ENCODE peak calls at places on chromosomes 12 and 14, in eight cellular contexts. X, L, Z, O, E, K, H and T are unnamed samples.
A peak's percentile ranks its signal among the peaks of the same experiment; 100 is the strongest.

GRCh38 chr12:124536613-124537012 is 30.8 kb downstream of the NCOR2 start:
- DNase-seq in X (no peak), L (no peak), Z (no peak), O (no peak), E (no peak), K (no peak), H (no peak), T (no peak)

GRCh38 chr12:67151891-67152290 is 117.3 kb upstream of the CAND1 start:
- DNase-seq in X (no peak), L (no peak), Z (no peak), O (no peak), E (no peak), K (no peak), H (no peak), T (no peak)

GRCh38 chr14:83975435-83976222 is 1554.3 kb upstream of the FLRT2 start:
- DNase-seq in X (peak; percentile 15), L (no peak), Z (no peak), O (no peak), E (no peak), K (no peak), H (no peak), T (no peak)

GRCh38 chr14:34489324-34489723 is 27.3 kb upstream of the SPTSSA start:
- DNase-seq in X (no peak), L (no peak), Z (no peak), O (no peak), E (no peak), K (no peak), H (no peak), T (no peak)

GRCh38 chr12:57515934-57516541 is 4.3 kb downstream of the DDIT3 start:
- DNase-seq in X (no peak), L (no peak), Z (no peak), O (no peak), E (no peak), K (no peak), H (no peak), T (no peak)

GRCh38 chr12:19338405-19338804 is 100.9 kb upstream of the AEBP2 start:
- DNase-seq in X (no peak), L (no peak), Z (no peak), O (no peak), E (no peak), K (no peak), H (no peak), T (no peak)

GRCh38 chr14:81219821-81220487 is 805 bp downstream of the GTF2A1 start:
- DNase-seq in X (peak; percentile 47), L (no peak), Z (peak; percentile 92), O (peak; percentile 54), E (peak; percentile 81), K (peak; percentile 75), H (peak; percentile 29), T (peak; percentile 79)

GRCh38 chr12:114984641-114985041 is 300.7 kb upstream of the TBX3 start:
- DNase-seq in X (no peak), L (no peak), Z (no peak), O (no peak), E (no peak), K (no peak), H (no peak), T (no peak)

GRCh38 chr12:132825089-132825488 is 3.6 kb downstream of the GOLGA3 start:
- DNase-seq in X (no peak), L (no peak), Z (no peak), O (no peak), E (no peak), K (no peak), H (no peak), T (no peak)
- H3K36me3 ChIP-seq in X (peaks cover 46% of the 10 kb centered on the region), L (peaks cover 26% of the 10 kb centered on the region), Z (peaks cover 6% of the 10 kb centered on the region), O (peaks cover 41% of the 10 kb centered on the region), E (peaks cover 47% of the 10 kb centered on the region), K (peaks cover 32% of the 10 kb centered on the region), H (peaks cover 62% of the 10 kb centered on the region), T (peaks cover 26% of the 10 kb centered on the region)

GRCh38 chr14:100712490-100712889 is 14.2 kb upstream of the DLK1 start:
- DNase-seq in X (no peak), L (no peak), Z (no peak), O (no peak), E (no peak), K (no peak), H (no peak), T (no peak)
- H3K4me1 ChIP-seq in X (no peaks in the 10 kb centered on the region), L (peaks cover 27% of the 10 kb centered on the region), Z (peaks cover 23% of the 10 kb centered on the region), O (peaks cover 31% of the 10 kb centered on the region), E (peaks cover 3% of the 10 kb centered on the region), K (no peaks in the 10 kb centered on the region), H (no peaks in the 10 kb centered on the region), T (no peaks in the 10 kb centered on the region)

GRCh38 chr12:131283191-131283861 is 329.6 kb downstream of the ADGRD1 start:
- DNase-seq in X (no peak), L (no peak), Z (peak; percentile 22), O (peak; percentile 9), E (no peak), K (no peak), H (no peak), T (peak; percentile 33)

GRCh38 chr12:131290255-131290959 is 336.7 kb downstream of the ADGRD1 start:
- DNase-seq in X (no peak), L (no peak), Z (no peak), O (peak; percentile 4), E (no peak), K (no peak), H (no peak), T (no peak)

GRCh38 chr12:131282292-131283080 is 328.8 kb downstream of the ADGRD1 start:
- DNase-seq in X (no peak), L (no peak), Z (peak; percentile 33), O (peak; percentile 10), E (peak; percentile 50), K (no peak), H (no peak), T (no peak)

GRCh38 chr12:131287938-131288797 is 334.5 kb downstream of the ADGRD1 start:
- DNase-seq in X (no peak), L (no peak), Z (peak; percentile 25), O (peak; percentile 11), E (peak; percentile 32), K (no peak), H (no peak), T (no peak)

GRCh38 chr12:131287015-131287937 is 333.6 kb downstream of the ADGRD1 start:
- DNase-seq in X (no peak), L (no peak), Z (peak; percentile 39), O (peak; percentile 9), E (peak; percentile 52), K (no peak), H (no peak), T (no peak)
- H3K36me3 ChIP-seq in X (no peaks in the 10 kb centered on the region), L (no peaks in the 10 kb centered on the region), Z (no peaks in the 10 kb centered on the region), O (no peaks in the 10 kb centered on the region), E (no peaks in the 10 kb centered on the region), K (no peaks in the 10 kb centered on the region), H (no peaks in the 10 kb centered on the region), T (no peaks in the 10 kb centered on the region)

DNA sequence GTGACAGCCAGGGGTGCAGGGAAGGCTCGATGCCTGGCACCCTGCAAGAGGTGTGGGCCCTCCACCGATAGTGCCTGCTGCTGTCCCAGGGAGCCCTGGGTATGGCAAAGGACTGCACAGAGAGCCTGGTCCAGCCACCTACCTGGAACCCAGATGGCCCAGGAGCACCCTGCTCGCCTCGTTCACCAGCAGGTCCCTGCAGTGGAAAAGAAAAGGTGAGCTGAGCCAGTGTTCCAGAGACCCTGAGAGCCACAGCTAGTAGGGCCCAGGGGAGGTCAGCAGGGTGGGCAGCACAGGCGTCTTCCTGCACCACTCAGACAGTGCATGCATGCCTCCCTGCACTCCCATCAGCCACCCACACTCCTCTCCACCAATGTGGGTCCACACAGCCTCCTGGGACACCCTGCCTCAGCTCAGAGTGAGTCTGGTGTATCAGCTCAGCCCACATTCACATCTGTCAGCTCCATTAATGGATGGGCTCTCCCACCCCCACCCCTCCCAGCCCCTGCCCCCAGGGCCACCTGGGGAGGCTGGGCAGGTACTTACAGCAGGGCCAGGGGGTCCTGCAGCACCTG is 20.2 kb downstream of the TMEM106C start:
- DNase-seq in X (no peak), L (no peak), Z (peak; percentile 32), O (no peak), E (no peak), K (no peak), H (no peak), T (peak; percentile 13)
- H3K4me1 ChIP-seq in X (peaks cover 12% of the 10 kb centered on the region), L (peaks cover 10% of the 10 kb centered on the region), Z (peaks cover 7% of the 10 kb centered on the region), O (no peaks in the 10 kb centered on the region), E (no peaks in the 10 kb centered on the region), K (no peaks in the 10 kb centered on the region), H (no peaks in the 10 kb centered on the region), T (no peaks in the 10 kb centered on the region)